ENCODE peak calls at places on chromosomes 3 and 15, in seven cellular contexts. Z is GM10248; O is stomach; R is CD8-positive, alpha-beta T cell; L is A549; V is GM12865; T is cardiac fibroblast. U is an unnamed sample.

GRCh38 chr3:16174389-16174788 is at the start of gene GALNT15:
- DNase-seq in O (peak), T (peak), L (no peak), V (no peak), Z (no peak), R (no peak), U (no peak)

GRCh38 chr3:64019271-64019670 is 4.0 kb downstream of the PSMD6 start:
- DNase-seq in V (no peak), L (no peak), Z (no peak), T (no peak), O (no peak), R (no peak), U (no peak)

GRCh38 chr3:38823186-38823585 is 7.2 kb upstream of the SCN10A start:
- DNase-seq in T (no peak), O (no peak), Z (no peak), V (no peak), R (no peak), L (no peak), U (no peak)

GRCh38 chr3:127011270-127011992 is 28.5 kb downstream of the PLXNA1 start:
- DNase-seq in O (no peak), L (no peak), R (no peak), T (peak), Z (no peak), V (no peak), U (no peak)

GRCh38 chr15:75713338-75713895 is 769 bp upstream of the CSPG4 start:
- DNase-seq in L (peak), O (peak), R (no peak), V (no peak), T (peak), Z (no peak), U (no peak)

GRCh38 chr3:71219744-71220638 is 363.5 kb downstream of the FOXP1 start:
- DNase-seq in O (no peak), T (no peak), V (peak), L (no peak), Z (peak), R (no peak), U (no peak)

GRCh38 chr3:10722921-10723320 is 93.1 kb upstream of the SLC6A11 start:
- DNase-seq in V (no peak), O (no peak), R (no peak), Z (no peak), L (no peak), T (no peak), U (no peak)

GRCh38 chr3:128188326-128188725 is 35.0 kb downstream of the EEFSEC start:
- DNase-seq in O (no peak), V (no peak), T (no peak), Z (no peak), L (no peak), R (no peak), U (no peak)

GRCh38 chr3:49158108-49158709 is 7.9 kb downstream of the CCDC71 start:
- DNase-seq in L (peak), V (peak), Z (no peak), R (peak), O (peak), T (no peak), U (no peak)
- TF ChIP-seq CTCF in L (peak), V (peak), Z (peak), R (peak), O (no peak), T (peak), U (no peak)

GRCh38 chr3:130892759-130893239 is 1.1 kb upstream of the ATP2C1 start:
- DNase-seq in O (peak), L (peak), Z (peak), V (peak), R (peak), T (peak), U (no peak)
- TF ChIP-seq CTCF in O (no peak), L (peak), Z (peak), V (peak), R (peak), T (peak), U (peak)

GRCh38 chr3:52041118-52041847 is 15.1 kb downstream of the DUSP7 start:
- DNase-seq in Z (no peak), T (no peak), L (no peak), R (no peak), V (no peak), O (no peak), U (no peak)
- TF ChIP-seq CTCF in Z (no peak), T (peak), L (no peak), R (no peak), V (no peak), O (no peak), U (peak)

DNA sequence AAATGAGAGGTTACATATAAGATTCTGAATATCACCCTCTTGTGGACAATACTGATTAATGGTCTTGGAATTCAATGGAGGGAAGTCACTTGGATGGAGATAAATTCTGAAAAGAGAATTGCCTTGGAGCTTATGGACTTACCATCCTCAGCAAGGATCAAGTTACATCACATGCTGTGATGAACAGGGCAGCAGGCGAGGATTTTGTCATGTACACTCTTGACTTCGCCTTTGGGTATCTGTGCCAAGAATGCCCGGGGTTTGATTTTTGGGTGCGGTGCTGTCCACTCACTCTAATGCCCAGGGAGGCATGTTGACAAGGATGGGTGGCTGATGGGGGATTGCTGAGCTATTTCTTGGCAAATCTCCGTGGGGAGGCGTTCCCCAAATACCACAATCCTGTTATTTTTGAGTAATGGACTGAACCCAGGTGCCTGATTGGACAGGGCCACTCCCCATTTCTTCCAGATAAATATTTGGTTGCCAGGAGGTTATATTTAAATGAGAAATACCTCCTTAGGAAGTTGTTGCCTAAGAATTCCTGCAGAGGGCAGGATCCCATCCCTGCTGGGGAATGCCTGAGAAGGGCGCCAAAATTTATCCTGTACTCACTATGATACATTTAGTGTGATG is 96.3 kb downstream of the TPRG1 start:
- DNase-seq in Z (no peak), T (peak), L (peak), R (no peak), O (no peak), V (no peak), U (no peak)
- TF ChIP-seq CTCF in Z (no peak), T (peak), L (no peak), R (no peak), O (no peak), V (peak), U (peak)

GRCh38 chr15:43190178-43190577 is 5.0 kb downstream of the CCNDBP1 start:
- DNase-seq in R (no peak), Z (no peak), L (no peak), O (peak), T (peak), V (no peak), U (no peak)
- TF ChIP-seq CTCF in R (no peak), Z (no peak), L (no peak), O (no peak), T (no peak), V (no peak), U (no peak)

DNA sequence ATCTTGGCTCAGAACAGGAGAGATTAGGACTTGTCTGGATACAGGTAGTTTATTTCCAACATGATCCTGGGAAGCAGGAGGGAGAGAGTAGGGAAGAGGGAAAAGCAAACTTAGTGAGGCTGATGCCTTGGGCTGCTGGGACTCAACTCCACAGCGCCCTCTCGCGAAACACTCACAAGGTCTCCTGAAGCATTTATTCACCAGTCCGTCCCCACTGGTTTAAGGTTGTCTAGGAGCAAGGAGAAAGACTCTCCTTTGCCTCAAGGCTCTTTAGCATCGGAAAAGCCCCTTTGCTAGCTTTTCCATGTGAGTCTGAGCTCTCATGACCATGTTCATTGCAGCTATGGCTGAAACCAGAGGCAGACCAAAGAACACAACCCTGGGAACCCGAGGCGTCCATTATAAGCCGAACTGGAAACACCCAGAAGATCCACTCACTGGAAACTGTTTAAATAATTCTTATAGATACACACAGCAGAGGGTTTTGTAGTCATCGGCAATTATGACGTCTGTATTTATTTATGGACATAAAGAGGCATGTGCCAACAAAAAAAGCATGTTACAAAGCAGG is 244.5 kb downstream of the CD47 start:
- DNase-seq in V (peak), T (peak), O (peak), R (no peak), L (peak), Z (peak), U (peak)
- TF ChIP-seq CTCF in V (peak), T (peak), O (no peak), R (no peak), L (peak), Z (peak), U (peak)

DNA sequence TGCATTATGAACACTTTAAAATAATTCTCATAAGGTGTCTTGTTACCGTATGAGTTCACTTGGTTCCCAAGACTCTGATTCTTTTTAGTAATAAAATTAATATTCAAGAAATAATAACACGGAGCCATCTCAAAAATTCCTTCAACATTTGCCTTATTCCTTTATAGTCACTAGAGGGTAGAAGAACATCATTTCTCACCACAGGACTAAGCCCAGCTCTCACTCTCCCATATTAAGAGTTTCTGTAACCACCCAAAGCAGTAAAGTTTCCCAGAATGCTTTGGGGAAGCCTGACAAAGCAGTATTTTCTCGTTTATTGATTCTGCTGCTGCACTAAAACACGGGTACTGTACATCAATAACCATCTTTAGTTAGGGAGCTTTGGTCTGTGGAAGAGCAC is 114.9 kb downstream of the MCTP2 start:
- DNase-seq in Z (no peak), V (no peak), T (no peak), R (no peak), L (peak), O (no peak), U (no peak)
- TF ChIP-seq CTCF in Z (no peak), V (no peak), T (no peak), R (no peak), L (no peak), O (no peak), U (no peak)

GRCh38 chr15:59406446-59406845 is 31.5 kb upstream of the FAM81A start:
- DNase-seq in T (no peak), L (no peak), V (peak), O (no peak), R (no peak), Z (peak), U (no peak)

GRCh38 chr15:59405079-59405478 is 32.4 kb upstream of the MYO1E start:
- DNase-seq in O (no peak), R (no peak), L (no peak), V (no peak), Z (no peak), T (no peak), U (no peak)

GRCh38 chr15:59413577-59413976 is 24.4 kb upstream of the FAM81A start:
- DNase-seq in R (no peak), O (no peak), T (no peak), V (peak), L (no peak), Z (no peak), U (no peak)

GRCh38 chr15:59410448-59410896 is 27.5 kb upstream of the FAM81A start:
- DNase-seq in Z (no peak), V (peak), R (no peak), O (peak), L (peak), T (peak), U (no peak)
- TF ChIP-seq CTCF in Z (no peak), V (no peak), R (no peak), O (no peak), L (no peak), T (no peak), U (no peak)

U was measured in H1.